ENCODE peak calls at places on chromosome 19, in seven cellular contexts. T, S, I, P, X, L and A are unnamed samples.

GRCh38 chr19:3478409-3479176 is 1.7 kb downstream of the SMIM24 start:
- DNase-seq in X (no peak), L (peak; percentile 30), S (no peak), T (no peak), I (no peak), P (no peak), A (no peak)

GRCh38 chr19:33740811-33741396 is 55.8 kb upstream of the KCTD15 start:
- DNase-seq in I (no peak), X (no peak), P (no peak), T (peak; percentile 70), L (peak; percentile 52), S (no peak), A (peak; percentile 48)

GRCh38 chr19:38003427-38004099 is 96.6 kb downstream of the SIPA1L3 start:
- DNase-seq in L (no peak), X (peak; percentile 58), P (no peak), I (peak; percentile 45), S (peak; percentile 87), T (peak; percentile 43), A (no peak)

GRCh38 chr19:2055871-2056809 is 5.1 kb upstream of the MKNK2 start:
- DNase-seq in L (peak; percentile 48), T (no peak), X (peak; percentile 39), I (peak; percentile 88), P (peak; percentile 77), S (no peak), A (no peak)

GRCh38 chr19:45920458-45920857 is 5.9 kb upstream of the NANOS2 start:
- DNase-seq in S (no peak), L (peak; percentile 27), P (no peak), X (no peak), I (no peak), T (no peak), A (no peak)

GRCh38 chr19:35639863-35640262 is 1.7 kb upstream of the ETV2 start:
- DNase-seq in S (no peak), L (no peak), T (no peak), P (no peak), I (no peak), X (no peak), A (no peak)

GRCh38 chr19:38079926-38080380 is 144.1 kb downstream of the DPF1 start:
- DNase-seq in S (peak; percentile 25), L (no peak), I (peak; percentile 16), X (peak; percentile 83), T (no peak), P (no peak), A (no peak)

GRCh38 chr19:33462112-33462726 is 59.4 kb downstream of the PEPD start:
- DNase-seq in I (no peak), P (peak; percentile 54), S (no peak), T (no peak), X (no peak), L (no peak), A (no peak)

GRCh38 chr19:7699422-7700127 is 2.4 kb downstream of the FCER2 start:
- DNase-seq in S (no peak), L (no peak), P (no peak), X (no peak), T (no peak), I (no peak), A (no peak)

GRCh38 chr19:11539495-11540365 is 1.1 kb downstream of the CNN1 start:
- DNase-seq in S (no peak), P (no peak), I (no peak), L (no peak), X (no peak), T (no peak), A (no peak)

GRCh38 chr19:15253076-15253475 is 20.8 kb upstream of the EPHX3 start:
- DNase-seq in S (no peak), P (no peak), I (no peak), X (no peak), L (no peak), T (no peak), A (no peak)

GRCh38 chr19:55645512-55645881 is 2.0 kb downstream of the ZNF581 start:
- DNase-seq in I (no peak), L (no peak), T (no peak), S (no peak), P (no peak), X (no peak), A (no peak)

GRCh38 chr19:46271488-46272197 is 25.2 kb upstream of the HIF3A start:
- DNase-seq in X (peak; percentile 50), I (no peak), T (no peak), P (no peak), L (no peak), S (no peak), A (no peak)

GRCh38 chr19:42275103-42275502 is 6.1 kb downstream of the CIC start:
- DNase-seq in S (no peak), I (no peak), L (no peak), T (no peak), X (no peak), P (no peak), A (no peak)

GRCh38 chr19:35269425-35270117 is 809 bp downstream of the USF2 start:
- DNase-seq in T (peak; percentile 78), S (peak; percentile 80), X (no peak), L (peak; percentile 79), P (peak; percentile 96), I (peak; percentile 60), A (no peak)

GRCh38 chr19:3809881-3810707 is 23.9 kb upstream of the MATK start:
- DNase-seq in T (no peak), I (no peak), S (no peak), X (no peak), L (no peak), P (no peak), A (no peak)

GRCh38 chr19:40284501-40285352 is at the start of gene AKT2:
- DNase-seq in S (peak; percentile 68), X (no peak), P (no peak), T (peak; percentile 81), L (peak; percentile 67), I (no peak), A (no peak)

GRCh38 chr19:10085641-10086031 is 481 bp upstream of the SHFL start:
- DNase-seq in P (no peak), L (no peak), X (no peak), S (no peak), I (no peak), T (no peak), A (no peak)

GRCh38 chr19:35083678-35084077 is 31.9 kb upstream of the FXYD3 start:
- DNase-seq in S (no peak), P (no peak), L (no peak), T (no peak), X (no peak), I (no peak), A (no peak)

GRCh38 chr19:55621673-55622231 is 2.6 kb downstream of the ZNF784 start:
- DNase-seq in P (peak; percentile 84), T (no peak), X (no peak), I (no peak), L (no peak), S (no peak), A (no peak)

GRCh38 chr19:36032251-36033104 is at the start of gene CLIP3:
- DNase-seq in P (no peak), I (peak; percentile 51), S (peak; percentile 69), X (no peak), L (peak; percentile 21), T (peak; percentile 72), A (no peak)

GRCh38 chr19:3234800-3235199 is 10.3 kb downstream of the CELF5 start:
- DNase-seq in T (no peak), P (no peak), S (no peak), I (no peak), L (no peak), X (no peak), A (no peak)

GRCh38 chr19:54336893-54337857 is 1.8 kb downstream of the LILRA4 start:
- DNase-seq in I (no peak), X (no peak), L (no peak), P (peak; percentile 57), S (no peak), T (no peak), A (no peak)

GRCh38 chr19:4366666-4367335 is 23.4 kb downstream of the MPND start:
- DNase-seq in X (no peak), S (no peak), I (no peak), T (no peak), P (no peak), L (no peak), A (no peak)

GRCh38 chr19:39342647-39343305 is 555 bp downstream of the SAMD4B start:
- DNase-seq in P (no peak), S (no peak), L (no peak), X (no peak), T (no peak), I (no peak), A (no peak)

GRCh38 chr19:38939957-38940356 is 9.2 kb downstream of the MRPS12 start:
- DNase-seq in P (no peak), I (no peak), S (no peak), T (no peak), X (no peak), L (no peak), A (no peak)

GRCh38 chr19:21843081-21843480 is 7.1 kb upstream of the ZNF43 start:
- DNase-seq in T (no peak), P (no peak), I (no peak), S (no peak), L (no peak), X (no peak), A (no peak)

GRCh38 chr19:28305513-28305912 is 907.4 kb downstream of the UQCRFS1 start:
- DNase-seq in I (no peak), L (no peak), T (no peak), X (no peak), S (no peak), P (no peak), A (no peak)

GRCh38 chr19:7861619-7862412 is 12.4 kb downstream of the PRR36 start:
- DNase-seq in S (no peak), L (no peak), P (no peak), I (no peak), T (no peak), X (no peak), A (no peak)

GRCh38 chr19:16541526-16542044 is 652 bp downstream of the CHERP start:
- DNase-seq in S (no peak), X (no peak), P (no peak), I (no peak), T (no peak), L (peak; percentile 29), A (no peak)

GRCh38 chr19:51439021-51439465 is 19.2 kb downstream of the SIGLEC8 start:
- DNase-seq in X (no peak), T (no peak), P (no peak), L (peak; percentile 59), I (no peak), S (no peak), A (no peak)

GRCh38 chr19:23410155-23410554 is 14.9 kb upstream of the ZNF91 start:
- DNase-seq in T (no peak), L (no peak), P (no peak), X (no peak), I (no peak), S (no peak), A (no peak)

GRCh38 chr19:2064788-2065524 is 13.9 kb upstream of the MKNK2 start:
- DNase-seq in L (no peak), X (no peak), P (no peak), I (no peak), T (no peak), S (no peak), A (no peak)